ENCODE peak calls at places on chromosomes 12 and 14, in ten cellular contexts. One of them, this sample, is unnamed.

GRCh38 chr12:9646794-9647622 is 22.5 kb upstream of the CLEC2D start:
- DNase-seq in Right ventricle myocardium superior: no peak
- DNase-seq in mucosa of descending colon: no peak
- DNase-seq in foreskin keratinocyte: no peak
- DNase-seq in AG20443: no peak
- DNase-seq in GM03348: no peak
- DNase-seq in posterior cingulate gyrus: no peak
- DNase-seq in T-helper 17 cell: no peak
- DNase-seq in caudate nucleus: no peak
- DNase-seq in T-helper 22 cell: no peak
- DNase-seq in this sample: no peak

GRCh38 chr12:77816196-77816595 is 14.5 kb upstream of the NAV3 start:
- DNase-seq in T-helper 22 cell: no peak
- DNase-seq in AG20443: no peak
- DNase-seq in mucosa of descending colon: no peak
- DNase-seq in foreskin keratinocyte: no peak
- DNase-seq in caudate nucleus: no peak
- DNase-seq in GM03348: no peak
- DNase-seq in T-helper 17 cell: no peak
- DNase-seq in Right ventricle myocardium superior: no peak
- DNase-seq in posterior cingulate gyrus: no peak
- DNase-seq in this sample: no peak

GRCh38 chr12:94445662-94446061 is 14.0 kb downstream of the CEP83 start:
- DNase-seq in Right ventricle myocardium superior: no peak
- DNase-seq in GM03348: no peak
- DNase-seq in T-helper 17 cell: no peak
- DNase-seq in AG20443: no peak
- DNase-seq in T-helper 22 cell: no peak
- DNase-seq in posterior cingulate gyrus: no peak
- DNase-seq in mucosa of descending colon: no peak
- DNase-seq in caudate nucleus: no peak
- DNase-seq in foreskin keratinocyte: no peak
- DNase-seq in this sample: no peak

GRCh38 chr12:109741286-109741969 is 27.8 kb downstream of the FAM222A start:
- DNase-seq in posterior cingulate gyrus: peak
- DNase-seq in foreskin keratinocyte: no peak
- DNase-seq in mucosa of descending colon: peak
- DNase-seq in T-helper 17 cell: peak
- DNase-seq in Right ventricle myocardium superior: peak
- DNase-seq in GM03348: no peak
- DNase-seq in caudate nucleus: no peak
- DNase-seq in T-helper 22 cell: no peak
- DNase-seq in AG20443: no peak
- DNase-seq in this sample: peak

GRCh38 chr12:13038491-13039161 is 5.6 kb upstream of the FAM234B start:
- DNase-seq in T-helper 22 cell: no peak
- DNase-seq in T-helper 17 cell: no peak
- DNase-seq in AG20443: peak
- DNase-seq in Right ventricle myocardium superior: no peak
- DNase-seq in foreskin keratinocyte: peak
- DNase-seq in GM03348: peak
- DNase-seq in posterior cingulate gyrus: no peak
- DNase-seq in caudate nucleus: no peak
- DNase-seq in mucosa of descending colon: no peak
- DNase-seq in this sample: no peak

GRCh38 chr14:86683525-86683924 is 1153.6 kb downstream of the FLRT2 start:
- DNase-seq in posterior cingulate gyrus: no peak
- DNase-seq in mucosa of descending colon: no peak
- DNase-seq in T-helper 17 cell: no peak
- DNase-seq in GM03348: no peak
- DNase-seq in AG20443: no peak
- DNase-seq in caudate nucleus: no peak
- DNase-seq in foreskin keratinocyte: no peak
- DNase-seq in T-helper 22 cell: no peak
- DNase-seq in Right ventricle myocardium superior: no peak
- DNase-seq in this sample: no peak

GRCh38 chr12:131223791-131224567 is 270.3 kb downstream of the ADGRD1 start:
- DNase-seq in GM03348: no peak
- DNase-seq in foreskin keratinocyte: no peak
- DNase-seq in posterior cingulate gyrus: no peak
- DNase-seq in T-helper 22 cell: no peak
- DNase-seq in T-helper 17 cell: no peak
- DNase-seq in Right ventricle myocardium superior: peak
- DNase-seq in caudate nucleus: no peak
- DNase-seq in AG20443: no peak
- DNase-seq in mucosa of descending colon: peak
- DNase-seq in this sample: no peak

GRCh38 chr14:23061995-23062394 is 4.7 kb upstream of the CDH24 start:
- DNase-seq in AG20443: peak
- DNase-seq in caudate nucleus: no peak
- DNase-seq in Right ventricle myocardium superior: peak
- DNase-seq in posterior cingulate gyrus: no peak
- DNase-seq in T-helper 17 cell: no peak
- DNase-seq in foreskin keratinocyte: peak
- DNase-seq in mucosa of descending colon: no peak
- DNase-seq in T-helper 22 cell: no peak
- DNase-seq in GM03348: peak
- DNase-seq in this sample: no peak

GRCh38 chr14:99527026-99527425 is 45.8 kb downstream of the CCNK start:
- DNase-seq in Right ventricle myocardium superior: no peak
- DNase-seq in posterior cingulate gyrus: no peak
- DNase-seq in AG20443: no peak
- DNase-seq in T-helper 22 cell: no peak
- DNase-seq in mucosa of descending colon: no peak
- DNase-seq in caudate nucleus: no peak
- DNase-seq in foreskin keratinocyte: no peak
- DNase-seq in T-helper 17 cell: no peak
- DNase-seq in GM03348: no peak
- DNase-seq in this sample: no peak

GRCh38 chr12:8038659-8039114 is 6.2 kb downstream of the FOXJ2 start:
- DNase-seq in GM03348: peak
- DNase-seq in T-helper 22 cell: no peak
- DNase-seq in T-helper 17 cell: no peak
- DNase-seq in mucosa of descending colon: peak
- DNase-seq in foreskin keratinocyte: no peak
- DNase-seq in posterior cingulate gyrus: no peak
- DNase-seq in caudate nucleus: peak
- DNase-seq in Right ventricle myocardium superior: peak
- DNase-seq in AG20443: peak
- DNase-seq in this sample: peak

GRCh38 chr12:120677765-120678473 is 9.0 kb upstream of the MLEC start:
- DNase-seq in mucosa of descending colon: no peak
- DNase-seq in T-helper 22 cell: no peak
- DNase-seq in T-helper 17 cell: no peak
- DNase-seq in caudate nucleus: no peak
- DNase-seq in posterior cingulate gyrus: no peak
- DNase-seq in GM03348: no peak
- DNase-seq in Right ventricle myocardium superior: peak
- DNase-seq in foreskin keratinocyte: no peak
- DNase-seq in AG20443: peak
- DNase-seq in this sample: no peak

GRCh38 chr12:22700126-22700525 is 75.2 kb downstream of the ETNK1 start:
- DNase-seq in T-helper 22 cell: no peak
- DNase-seq in mucosa of descending colon: no peak
- DNase-seq in foreskin keratinocyte: no peak
- DNase-seq in posterior cingulate gyrus: no peak
- DNase-seq in AG20443: peak
- DNase-seq in T-helper 17 cell: no peak
- DNase-seq in GM03348: no peak
- DNase-seq in caudate nucleus: no peak
- DNase-seq in Right ventricle myocardium superior: no peak
- DNase-seq in this sample: no peak

GRCh38 chr12:72102150-72102549 is 163.5 kb downstream of the TPH2 start:
- DNase-seq in AG20443: no peak
- DNase-seq in GM03348: no peak
- DNase-seq in T-helper 22 cell: no peak
- DNase-seq in mucosa of descending colon: no peak
- DNase-seq in posterior cingulate gyrus: no peak
- DNase-seq in Right ventricle myocardium superior: no peak
- DNase-seq in T-helper 17 cell: no peak
- DNase-seq in caudate nucleus: no peak
- DNase-seq in foreskin keratinocyte: no peak
- DNase-seq in this sample: no peak

GRCh38 chr12:73952304-73952703 is 585.3 kb upstream of the ATXN7L3B start:
- DNase-seq in posterior cingulate gyrus: no peak
- DNase-seq in T-helper 17 cell: no peak
- DNase-seq in AG20443: no peak
- DNase-seq in mucosa of descending colon: no peak
- DNase-seq in foreskin keratinocyte: no peak
- DNase-seq in Right ventricle myocardium superior: no peak
- DNase-seq in GM03348: no peak
- DNase-seq in caudate nucleus: no peak
- DNase-seq in T-helper 22 cell: no peak
- DNase-seq in this sample: no peak

GRCh38 chr12:49990269-49990668 is 17.5 kb downstream of the AQP6 start:
- DNase-seq in T-helper 22 cell: no peak
- DNase-seq in foreskin keratinocyte: no peak
- DNase-seq in mucosa of descending colon: no peak
- DNase-seq in caudate nucleus: no peak
- DNase-seq in GM03348: no peak
- DNase-seq in Right ventricle myocardium superior: no peak
- DNase-seq in posterior cingulate gyrus: no peak
- DNase-seq in AG20443: no peak
- DNase-seq in T-helper 17 cell: no peak
- DNase-seq in this sample: no peak

GRCh38 chr14:95023886-95024285 is 133.4 kb downstream of the DICER1 start:
- DNase-seq in posterior cingulate gyrus: no peak
- DNase-seq in mucosa of descending colon: no peak
- DNase-seq in caudate nucleus: no peak
- DNase-seq in foreskin keratinocyte: no peak
- DNase-seq in GM03348: peak
- DNase-seq in T-helper 17 cell: no peak
- DNase-seq in Right ventricle myocardium superior: no peak
- DNase-seq in T-helper 22 cell: no peak
- DNase-seq in AG20443: peak
- DNase-seq in this sample: no peak

GRCh38 chr14:55398679-55399078 is 13.0 kb downstream of the ATG14 start:
- DNase-seq in mucosa of descending colon: no peak
- DNase-seq in Right ventricle myocardium superior: no peak
- DNase-seq in T-helper 17 cell: no peak
- DNase-seq in foreskin keratinocyte: peak
- DNase-seq in GM03348: peak
- DNase-seq in caudate nucleus: no peak
- DNase-seq in posterior cingulate gyrus: no peak
- DNase-seq in AG20443: peak
- DNase-seq in T-helper 22 cell: no peak
- DNase-seq in this sample: no peak

GRCh38 chr14:70148911-70149675 is 39.7 kb downstream of the SLC8A3 start:
- DNase-seq in T-helper 22 cell: no peak
- DNase-seq in foreskin keratinocyte: no peak
- DNase-seq in AG20443: no peak
- DNase-seq in posterior cingulate gyrus: no peak
- DNase-seq in mucosa of descending colon: no peak
- DNase-seq in T-helper 17 cell: no peak
- DNase-seq in GM03348: no peak
- DNase-seq in Right ventricle myocardium superior: no peak
- DNase-seq in caudate nucleus: no peak
- DNase-seq in this sample: no peak

GRCh38 chr14:92105845-92106094 is 612 bp downstream of the ATXN3 start:
- DNase-seq in Right ventricle myocardium superior: peak
- DNase-seq in T-helper 17 cell: no peak
- DNase-seq in posterior cingulate gyrus: no peak
- DNase-seq in AG20443: peak
- DNase-seq in caudate nucleus: peak
- DNase-seq in GM03348: peak
- DNase-seq in foreskin keratinocyte: peak
- DNase-seq in T-helper 22 cell: no peak
- DNase-seq in mucosa of descending colon: peak
- DNase-seq in this sample: peak

GRCh38 chr12:121578230-121579189 is 2.3 kb downstream of the KDM2B start:
- DNase-seq in T-helper 22 cell: no peak
- DNase-seq in mucosa of descending colon: peak
- DNase-seq in caudate nucleus: peak
- DNase-seq in T-helper 17 cell: no peak
- DNase-seq in AG20443: peak
- DNase-seq in GM03348: peak
- DNase-seq in foreskin keratinocyte: no peak
- DNase-seq in posterior cingulate gyrus: no peak
- DNase-seq in Right ventricle myocardium superior: peak
- DNase-seq in this sample: no peak

GRCh38 chr12:124721501-124722154 is 142.0 kb downstream of the SCARB1 start:
- DNase-seq in posterior cingulate gyrus: no peak
- DNase-seq in GM03348: no peak
- DNase-seq in mucosa of descending colon: no peak
- DNase-seq in caudate nucleus: no peak
- DNase-seq in AG20443: no peak
- DNase-seq in T-helper 17 cell: no peak
- DNase-seq in Right ventricle myocardium superior: no peak
- DNase-seq in foreskin keratinocyte: no peak
- DNase-seq in T-helper 22 cell: no peak
- DNase-seq in this sample: no peak

GRCh38 chr14:105092124-105092911 is 27.1 kb upstream of the GPR132 start:
- DNase-seq in posterior cingulate gyrus: no peak
- DNase-seq in Right ventricle myocardium superior: peak
- DNase-seq in foreskin keratinocyte: no peak
- DNase-seq in AG20443: no peak
- DNase-seq in GM03348: peak
- DNase-seq in mucosa of descending colon: peak
- DNase-seq in T-helper 17 cell: no peak
- DNase-seq in T-helper 22 cell: no peak
- DNase-seq in caudate nucleus: no peak
- DNase-seq in this sample: no peak